ENCODE peak calls at places on chromosomes 12 and 14, in five cellular contexts. J is aorta; C is occipital lobe; V is NCI-H748 treated with DMSO at 0.1 percent for 48 hours; R is activated CD4-positive, alpha-beta T cell treated with anti-CD3 and anti-CD28 coated beads, Interleukin-2, amount 10 ng/mL, durations not matched to agents 7 days and 5 days. H is an unnamed sample.

GRCh38 chr12:92581579-92581978 is 121.2 kb upstream of the PLEKHG7 start:
- DNase-seq in J (no peak), C (no peak), V (no peak), R (no peak), H (no peak)

GRCh38 chr14:52446355-52446754 is 106.0 kb downstream of the TXNDC16 start:
- DNase-seq in J (no peak), C (no peak), V (no peak), R (no peak), H (no peak)

GRCh38 chr12:69898236-69898635 is 73.2 kb downstream of the MYRFL start:
- DNase-seq in J (no peak), C (no peak), V (no peak), R (no peak), H (no peak)

GRCh38 chr14:60722163-60722835 is 1.9 kb downstream of the SIX4 start:
- DNase-seq in J (peak), C (no peak), V (peak), R (peak), H (peak)

GRCh38 chr12:113473400-113473799 is 1.7 kb upstream of the LHX5 start:
- DNase-seq in J (no peak), C (no peak), V (no peak), R (no peak), H (no peak)

GRCh38 chr12:38886064-38886463 is 19.3 kb downstream of the CPNE8 start:
- DNase-seq in J (peak), C (no peak), V (no peak), R (no peak), H (no peak)

GRCh38 chr12:122471324-122472226 is 29.2 kb downstream of the ZCCHC8 start:
- DNase-seq in J (no peak), C (no peak), V (peak), R (peak), H (peak)

GRCh38 chr14:45201908-45202307 is 51.1 kb downstream of the MIS18BP1 start:
- DNase-seq in J (no peak), C (no peak), V (no peak), R (peak), H (peak)

GRCh38 chr14:104843006-104843405 is 22.1 kb upstream of the CEP170B start:
- DNase-seq in J (no peak), C (no peak), V (no peak), R (no peak), H (no peak)

GRCh38 chr14:81176224-81176623 is 44.5 kb downstream of the GTF2A1 start:
- DNase-seq in J (no peak), C (no peak), V (no peak), R (no peak), H (no peak)